ENCODE peak calls at places on chromosomes 3 and 15, in eight cellular contexts. H is heart left ventricle, J is ovary, G is fibroblast of lung, L is right cardiac atrium, X is brain microvascular endothelial cell, F is left ventricle myocardium inferior, C is endodermal cell. Z is an unnamed sample. For H3K27me3, the result is how much of the 10 kb centered on the place peaks cover.

GRCh38 chr3:114608293-114608692 is 314.5 kb downstream of the TIGIT start:
- DNase-seq in H (no peak), J (no peak), G (peak), L (no peak), X (peak), F (no peak), C (no peak), Z (no peak)

GRCh38 chr3:21942328-21942727 is 191.3 kb upstream of the ZNF385D start:
- DNase-seq in H (no peak), J (no peak), G (peak), L (no peak), X (peak), F (no peak), C (no peak), Z (no peak)

GRCh38 chr3:11770105-11770476 is 76.6 kb downstream of the TAMM41 start:
- DNase-seq in H (no peak), J (no peak), G (no peak), L (no peak), X (no peak), F (no peak), C (no peak), Z (no peak)

GRCh38 chr15:88909956-88910831 is 3.0 kb downstream of the MFGE8 start:
- DNase-seq in H (no peak), J (no peak), G (peak), L (no peak), X (no peak), F (no peak), C (no peak), Z (no peak)

GRCh38 chr3:47430606-47431005 is 45.1 kb downstream of the SCAP start:
- DNase-seq in H (no peak), J (no peak), G (no peak), L (no peak), X (no peak), F (no peak), C (peak), Z (no peak)

GRCh38 chr3:99637041-99637380 is 1.4 kb upstream of the COL8A1 start:
- DNase-seq in H (no peak), J (no peak), G (peak), L (no peak), X (peak), F (no peak), C (peak), Z (no peak)

GRCh38 chr15:63246691-63247464 is 30.5 kb upstream of the APH1B start:
- DNase-seq in H (no peak), J (no peak), G (peak), L (no peak), X (peak), F (no peak), C (no peak), Z (no peak)

GRCh38 chr3:115436767-115437301 is 186.5 kb upstream of the GAP43 start:
- DNase-seq in H (no peak), J (no peak), G (peak), L (no peak), X (peak), F (no peak), C (peak), Z (no peak)

GRCh38 chr15:83893308-83893707 is 239.4 kb downstream of the ADAMTSL3 start:
- DNase-seq in H (no peak), J (no peak), G (no peak), L (no peak), X (no peak), F (no peak), C (no peak), Z (no peak)

GRCh38 chr15:27937873-27938272 is 161.2 kb downstream of the OCA2 start:
- DNase-seq in H (no peak), J (no peak), G (no peak), L (no peak), X (no peak), F (no peak), C (no peak), Z (no peak)

GRCh38 chr3:8742921-8743605 is 9.5 kb downstream of the CAV3 start:
- DNase-seq in H (no peak), J (no peak), G (peak), L (no peak), X (no peak), F (no peak), C (peak), Z (no peak)

GRCh38 chr15:58459045-58459444 is 27.3 kb downstream of the LIPC start:
- DNase-seq in H (no peak), J (no peak), G (no peak), L (no peak), X (no peak), F (no peak), C (no peak), Z (no peak)

GRCh38 chr15:58458076-58458475 is 26.3 kb downstream of the LIPC start:
- DNase-seq in H (no peak), J (no peak), G (no peak), L (no peak), X (no peak), F (no peak), C (no peak), Z (no peak)

GRCh38 chr15:58454950-58455401 is 23.2 kb downstream of the LIPC start:
- DNase-seq in H (no peak), J (no peak), G (no peak), L (no peak), X (no peak), F (no peak), C (no peak), Z (no peak)

GRCh38 chr15:58459562-58459961 is 27.8 kb downstream of the LIPC start:
- DNase-seq in H (no peak), J (no peak), G (no peak), L (peak), X (no peak), F (peak), C (no peak), Z (no peak)

GRCh38 chr15:58457466-58457965 is 25.7 kb downstream of the LIPC start:
- DNase-seq in H (no peak), J (no peak), G (peak), L (no peak), X (peak), F (no peak), C (no peak), Z (no peak)
- H3K27ac ChIP-seq in H (peak), J (no peak), G (peak), L (peak), X (no peak), F (peak), C (no peak), Z (no peak)

GRCh38 chr15:60611592-60612346 is 132.8 kb upstream of the ICE2 start:
- DNase-seq in H (no peak), J (no peak), G (no peak), L (no peak), X (no peak), F (no peak), C (no peak), Z (no peak)

GRCh38 chr15:60602323-60602722 is 123.4 kb upstream of the ICE2 start:
- DNase-seq in H (no peak), J (no peak), G (no peak), L (no peak), X (no peak), F (no peak), C (no peak), Z (no peak)

GRCh38 chr15:60601098-60601497 is 122.2 kb upstream of the ICE2 start:
- DNase-seq in H (no peak), J (no peak), G (no peak), L (no peak), X (no peak), F (no peak), C (no peak), Z (no peak)

DNA sequence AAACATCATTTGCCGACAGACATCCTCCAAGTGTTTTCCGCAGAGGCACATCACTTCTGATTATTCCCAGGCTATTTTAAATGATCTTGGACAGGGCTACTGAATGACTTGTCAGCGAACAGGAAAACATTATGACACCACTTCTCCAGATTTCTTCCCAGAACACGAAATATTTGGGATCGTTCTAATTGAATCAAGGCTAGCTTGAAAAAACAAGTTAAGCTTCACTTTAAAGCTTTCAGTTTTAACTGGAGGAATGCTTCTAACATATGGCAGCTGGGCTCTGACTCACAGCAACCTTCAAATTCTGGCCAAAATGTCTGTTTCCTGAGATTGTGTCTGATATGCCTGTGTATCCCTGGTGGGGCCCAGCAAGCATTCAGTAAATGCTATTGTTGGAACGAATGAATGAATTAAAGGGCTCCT is 127.0 kb upstream of the ICE2 start:
- DNase-seq in H (no peak), J (no peak), G (peak), L (no peak), X (peak), F (peak), C (no peak), Z (no peak)
- H3K27me3 ChIP-seq in H (under half), J (under half), G (under half), L (under half), X (under half), F (under half), C (under half), Z (under half)

GRCh38 chr15:52334491-52335160 is 39.0 kb upstream of the MYO5C start:
- DNase-seq in H (no peak), J (no peak), G (no peak), L (no peak), X (peak), F (no peak), C (no peak), Z (no peak)
- H3K27ac ChIP-seq in H (no peak), J (no peak), G (no peak), L (no peak), X (peak), F (no peak), C (no peak), Z (no peak)

GRCh38 chr3:194941360-194941955 is 255.8 kb downstream of the FAM43A start:
- DNase-seq in H (no peak), J (no peak), G (no peak), L (no peak), X (no peak), F (no peak), C (no peak), Z (no peak)
- H3K27me3 ChIP-seq in H (under half), J (under half), G (under half), L (under half), X (under half), F (under half), C (under half), Z (under half)

GRCh38 chr15:34986326-34987181 is 1.5 kb downstream of the ZNF770 start:
- DNase-seq in H (no peak), J (no peak), G (no peak), L (no peak), X (no peak), F (no peak), C (no peak), Z (no peak)
- H3K27ac ChIP-seq in H (no peak), J (no peak), G (no peak), L (peak), X (no peak), F (peak), C (no peak), Z (no peak)

DNA sequence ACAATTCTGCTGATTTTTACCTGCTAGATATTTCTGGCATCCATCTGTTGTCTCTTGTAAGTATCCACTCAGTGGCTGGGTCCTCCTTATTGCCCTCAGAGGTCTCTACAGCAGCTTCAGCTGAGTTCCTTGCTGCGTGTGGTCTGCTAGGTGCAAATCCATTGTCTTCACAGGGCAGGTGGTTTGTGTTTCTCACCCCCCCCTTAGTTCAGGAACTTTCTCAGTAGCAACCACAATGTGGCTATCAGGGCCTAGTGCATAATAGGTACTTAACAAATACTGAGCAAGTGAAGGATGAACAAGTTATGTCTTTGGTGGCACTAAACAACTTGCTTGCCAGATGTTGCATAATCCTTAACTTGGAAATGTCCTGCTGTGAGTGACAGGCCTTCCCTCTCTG is 96.7 kb upstream of the KLHL25 start:
- DNase-seq in H (no peak), J (no peak), G (no peak), L (no peak), X (no peak), F (no peak), C (no peak), Z (no peak)
- H3K27me3 ChIP-seq in H (under half), J (under half), G (under half), L (under half), X (under half), F (half or more), C (under half), Z (under half)

Z was measured in iPS DF 6.9.